ENCODE peak calls at places on chromosomes 13 and 19, in four cellular contexts. B is IMR-90, E is testis, W is lower lobe of right lung. D is an unnamed sample.

GRCh38 chr19:55683449-55684261 is 8.6 kb downstream of the EPN1 start:
- DNase-seq in B (no peak), E (no peak), W (no peak), D (peak; percentile 82)

GRCh38 chr13:100707818-100708740 is 33.5 kb upstream of the TMTC4 start:
- DNase-seq in E (no peak), B (no peak), W (no peak), D (no peak)

GRCh38 chr19:55275851-55276719 is 3.8 kb downstream of the HSPBP1 start:
- DNase-seq in E (no peak), B (no peak), W (no peak), D (no peak)

GRCh38 chr19:18294467-18294864 is 13.0 kb upstream of the JUND start:
- DNase-seq in B (no peak), E (no peak), W (peak; percentile 72), D (peak; percentile 93)

GRCh38 chr13:112506046-112506445 is 81.9 kb downstream of the TUBGCP3 start:
- DNase-seq in B (no peak), E (no peak), W (no peak), D (no peak)

GRCh38 chr19:44748426-44749254 is at the start of gene BCL3:
- DNase-seq in E (peak; percentile 57), W (peak; percentile 86), B (no peak), D (peak; percentile 91)

GRCh38 chr19:1026189-1027019 is at the start of gene CNN2:
- DNase-seq in E (peak; percentile 82), W (peak; percentile 91), B (peak; percentile 67), D (peak; percentile 91)

GRCh38 chr19:44807652-44808462 is 1.0 kb upstream of the BCAM start:
- DNase-seq in W (peak; percentile 80), B (peak; percentile 34), E (no peak), D (no peak)

GRCh38 chr13:110244096-110244830 is 62.7 kb downstream of the COL4A1 start:
- DNase-seq in W (no peak), B (peak; percentile 42), E (no peak), D (no peak)

GRCh38 chr13:101942535-101943157 is 459.2 kb downstream of the FGF14 start:
- DNase-seq in E (no peak), W (no peak), B (no peak), D (no peak)

GRCh38 chr19:4233282-4233853 is 4.0 kb downstream of the EBI3 start:
- DNase-seq in W (peak; percentile 67), E (peak; percentile 53), B (peak; percentile 8), D (peak; percentile 68)

GRCh38 chr13:67390462-67391093 is 160.4 kb upstream of the PCDH9 start:
- DNase-seq in B (peak; percentile 76), W (no peak), E (no peak), D (no peak)

GRCh38 chr19:46907880-46908279 is 47.1 kb downstream of the ARHGAP35 start:
- DNase-seq in B (no peak), E (peak; percentile 73), W (no peak), D (no peak)

GRCh38 chr13:107928762-107929161 is 286.6 kb downstream of the LIG4 start:
- DNase-seq in E (no peak), W (no peak), B (no peak), D (no peak)

GRCh38 chr19:33401683-33402420 is 28.3 kb downstream of the CEBPG start:
- DNase-seq in B (no peak), W (peak; percentile 40), E (no peak), D (peak; percentile 42)

GRCh38 chr19:10828981-10829821 is 6.8 kb downstream of the TMED1 start:
- DNase-seq in W (peak; percentile 38), E (peak; percentile 37), B (no peak), D (no peak)

GRCh38 chr13:35881360-35881759 is 249.8 kb downstream of the DCLK1 start:
- DNase-seq in W (no peak), E (no peak), B (peak; percentile 39), D (no peak)

GRCh38 chr19:10189631-10190425 is 4.9 kb downstream of the DNMT1 start:
- DNase-seq in B (peak; percentile 38), E (no peak), W (no peak), D (no peak)

GRCh38 chr13:51643114-51643881 is 59.0 kb downstream of the WDFY2 start:
- DNase-seq in B (peak; percentile 91), E (no peak), W (no peak), D (no peak)

GRCh38 chr19:1843646-1844394 is 4.5 kb downstream of the REXO1 start:
- DNase-seq in W (no peak), B (no peak), E (no peak), D (no peak)

GRCh38 chr13:43785681-43786471 is 896 bp downstream of the ENOX1 start:
- DNase-seq in E (peak; percentile 93), W (peak; percentile 60), B (peak; percentile 63), D (peak; percentile 60)

GRCh38 chr13:51769455-51770127 is 34.4 kb downstream of the DHRS12 start:
- DNase-seq in B (no peak), W (no peak), E (peak; percentile 82), D (no peak)

GRCh38 chr13:29619995-29620394 is 24.5 kb upstream of the SLC7A1 start:
- DNase-seq in B (peak; percentile 50), E (no peak), W (no peak), D (no peak)

GRCh38 chr13:51797664-51798488 is 6.1 kb downstream of the DHRS12 start:
- DNase-seq in E (peak; percentile 69), W (no peak), B (peak; percentile 69), D (peak; percentile 53)

GRCh38 chr19:45103625-45104319 is 10.8 kb downstream of the PPP1R37 start:
- DNase-seq in W (no peak), E (no peak), B (no peak), D (no peak)

GRCh38 chr19:16001481-16002312 is 52.9 kb downstream of the OR10H4 start:
- DNase-seq in W (no peak), E (no peak), B (peak; percentile 77), D (no peak)

GRCh38 chr13:65095697-65096096 is 2134.4 kb downstream of the PCDH9 start:
- DNase-seq in W (no peak), B (no peak), E (no peak), D (no peak)

GRCh38 chr13:46992383-46992952 is 95.6 kb upstream of the HTR2A start:
- DNase-seq in W (no peak), B (no peak), E (peak; percentile 33), D (no peak)

GRCh38 chr19:17352608-17353280 is 15.4 kb downstream of the GTPBP3 start:
- DNase-seq in E (no peak), B (no peak), W (no peak), D (no peak)

GRCh38 chr19:13841339-13842293 is 35.3 kb upstream of the NANOS3 start:
- DNase-seq in B (no peak), W (peak; percentile 84), E (no peak), D (peak; percentile 87)

DNA sequence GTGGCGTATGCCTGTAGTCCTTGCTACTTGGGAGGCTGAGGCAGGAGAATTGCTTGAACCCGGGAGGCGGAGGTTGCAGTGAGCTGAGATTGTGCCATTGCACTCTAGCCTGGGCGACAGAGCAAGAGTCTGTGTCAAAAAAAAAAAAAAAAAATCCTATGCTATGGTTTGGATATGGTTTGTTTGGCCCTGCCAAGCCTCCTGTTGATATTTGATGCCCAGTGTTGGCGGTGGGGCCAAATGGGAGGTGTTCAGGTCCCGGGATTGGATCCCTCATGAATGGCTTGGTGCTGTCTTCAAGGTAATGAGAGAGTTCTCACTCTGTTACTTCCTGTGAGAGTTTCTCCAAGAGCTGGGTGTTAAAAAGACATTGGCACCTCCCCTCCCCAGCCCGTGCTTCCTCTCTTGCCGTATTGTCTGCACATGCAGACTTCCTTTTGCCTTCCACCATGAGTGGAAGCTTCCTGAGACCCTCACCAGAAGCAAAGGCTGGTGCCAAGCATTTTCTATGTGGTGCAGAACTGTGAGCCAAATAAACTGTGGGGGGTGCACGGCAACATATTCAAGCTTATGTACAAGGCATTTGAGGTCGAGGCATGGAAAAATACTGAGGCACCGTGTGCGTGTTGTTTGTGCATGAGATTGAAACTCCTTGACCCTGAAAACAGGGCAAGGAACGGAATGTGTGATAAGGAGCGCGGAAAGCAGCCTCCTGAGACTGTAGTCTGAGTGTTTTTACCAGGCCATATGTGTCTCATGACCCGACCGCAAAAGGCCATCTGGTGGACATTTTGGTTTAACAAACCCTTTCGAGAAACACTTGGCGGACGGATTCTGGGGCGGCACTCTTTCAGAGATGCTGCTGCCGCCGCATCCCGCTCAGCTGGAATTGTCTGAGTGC is 7.3 kb downstream of the SIGLEC9 start:
- DNase-seq in W (peak; percentile 77), B (peak; percentile 38), E (peak; percentile 93), D (peak; percentile 65)
- TF ChIP-seq CTCF in W (no peak), B (no peak), E (no peak), D (no peak)

GRCh38 chr13:33838567-33839131 is 20.7 kb downstream of the RFC3 start:
- DNase-seq in W (no peak), E (no peak), B (peak; percentile 8), D (no peak)

GRCh38 chr13:33828431-33829129 is 10.6 kb downstream of the RFC3 start:
- DNase-seq in W (no peak), E (peak; percentile 49), B (no peak), D (no peak)

GRCh38 chr13:33827152-33827551 is 9.2 kb downstream of the RFC3 start:
- DNase-seq in W (no peak), E (no peak), B (no peak), D (no peak)

DNA sequence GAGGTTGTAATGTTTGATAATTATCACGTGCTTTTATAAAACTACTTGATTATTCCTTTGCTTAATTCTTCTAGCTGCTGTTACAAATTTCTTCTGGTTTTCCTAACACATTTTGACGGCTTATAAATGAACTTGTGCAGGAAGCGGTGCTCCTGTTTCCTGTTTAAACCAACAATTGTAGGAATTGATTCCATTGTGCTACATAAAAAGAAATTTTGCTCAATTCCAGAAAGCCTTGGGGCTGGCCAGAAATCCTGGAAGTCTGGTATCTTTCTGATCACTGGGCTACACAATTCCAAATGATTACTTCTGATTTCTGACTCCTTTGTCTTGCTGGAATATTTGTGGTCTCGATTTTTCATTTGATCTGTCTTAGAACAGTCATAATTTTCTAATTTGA is 14.9 kb downstream of the RFC3 start:
- DNase-seq in B (no peak), W (no peak), E (no peak), D (no peak)
- H3K36me3 ChIP-seq in B (peaks cover 6% of the 10 kb centered on the region), W (peaks cover 45% of the 10 kb centered on the region), E (no peaks in the 10 kb centered on the region), D (no peaks in the 10 kb centered on the region)

GRCh38 chr13:106496072-106496997 is 39.1 kb downstream of the EFNB2 start:
- DNase-seq in W (no peak), E (no peak), B (no peak), D (no peak)
- H3K27ac ChIP-seq in W (peak overlapping the region; percentile 67), E (peak overlapping the region; percentile 58), B (no peak overlapping the region), D (peak overlapping the region; percentile 34)

DNA sequence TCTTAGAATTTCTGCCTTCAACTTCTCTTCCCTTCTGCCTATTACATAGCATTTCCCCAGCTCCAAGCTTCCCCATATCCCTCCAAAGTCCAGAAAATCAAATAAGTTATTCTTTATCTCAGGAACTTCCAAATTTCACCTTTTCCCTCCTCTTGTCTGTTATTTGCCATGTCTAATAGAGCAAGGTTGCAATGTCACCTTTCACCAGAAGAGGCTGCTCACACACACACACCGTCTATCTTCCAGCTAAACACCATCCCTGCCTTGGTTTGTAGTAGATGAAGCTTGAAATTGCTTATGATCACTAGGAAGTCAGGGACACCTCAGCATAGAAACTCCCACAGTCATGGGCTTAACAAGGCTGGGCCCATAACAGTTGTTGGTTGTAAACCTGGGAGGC is 48.4 kb downstream of the ZNRF4 start:
- DNase-seq in W (no peak), B (no peak), E (no peak), D (no peak)
- TF ChIP-seq CTCF in W (no peak), B (no peak), E (no peak), D (no peak)

GRCh38 chr19:12672744-12673143 is 6.1 kb downstream of the WDR83 start:
- DNase-seq in E (no peak), W (no peak), B (no peak), D (no peak)
- H3K36me3 ChIP-seq in E (no peaks in the 10 kb centered on the region), W (peaks cover 61% of the 10 kb centered on the region), B (peaks cover 35% of the 10 kb centered on the region), D (no peaks in the 10 kb centered on the region)

D was measured in Peyer's patch.